ENCODE peak calls at places on chromosomes 11 and 22, in six cellular contexts. R is WERI-Rb-1, M is upper lobe of right lung, T is fibroblast of lung, W is choroid plexus epithelial cell, F is PC-9. U is an unnamed sample.

GRCh38 chr22:20239951-20240773 is 28.0 kb downstream of the RTN4R start:
- DNase-seq in R (peak), M (no peak), T (no peak), W (peak), F (no peak), U (peak)

GRCh38 chr11:94201004-94201465 is 72.4 kb downstream of the PANX1 start:
- DNase-seq in R (no peak), M (no peak), T (peak), W (peak), F (no peak), U (no peak)

GRCh38 chr11:76175731-76176303 is 30.5 kb downstream of the WNT11 start:
- DNase-seq in R (no peak), M (no peak), T (no peak), W (no peak), F (no peak), U (no peak)

GRCh38 chr11:112511906-112512305 is 251.2 kb upstream of the PLET1 start:
- DNase-seq in R (no peak), M (no peak), T (no peak), W (no peak), F (no peak), U (no peak)

GRCh38 chr22:19718255-19719054 is 4.2 kb downstream of the SEPTIN5 start:
- DNase-seq in R (no peak), M (no peak), T (no peak), W (no peak), F (no peak), U (no peak)

GRCh38 chr22:17569971-17570511 is 6.7 kb downstream of the SLC25A18 start:
- DNase-seq in R (no peak), M (no peak), T (peak), W (peak), F (no peak), U (peak)

GRCh38 chr22:45785458-45785857 is 113.8 kb downstream of the ATXN10 start:
- DNase-seq in R (no peak), M (no peak), T (peak), W (peak), F (peak), U (no peak)

GRCh38 chr22:39559456-39560105 is 11.0 kb upstream of the CACNA1I start:
- DNase-seq in R (peak), M (no peak), T (no peak), W (no peak), F (peak), U (no peak)

GRCh38 chr11:18011633-18012313 is 1.1 kb downstream of the SERGEF start:
- DNase-seq in R (no peak), M (no peak), T (no peak), W (no peak), F (no peak), U (no peak)

GRCh38 chr11:2314525-2315394 is 12.9 kb downstream of the TSPAN32 start:
- DNase-seq in R (no peak), M (peak), T (peak), W (peak), F (no peak), U (peak)

GRCh38 chr11:68632802-68633201 is 51.5 kb upstream of the GAL start:
- DNase-seq in R (peak), M (no peak), T (peak), W (peak), F (peak), U (peak)

GRCh38 chr11:44002191-44003093 is 45.3 kb upstream of the ACCSL start:
- DNase-seq in R (no peak), M (no peak), T (no peak), W (no peak), F (no peak), U (no peak)

GRCh38 chr22:23402275-23403151 is 177.6 kb downstream of the IGLL1 start:
- DNase-seq in R (peak), M (peak), T (peak), W (peak), F (peak), U (peak)

GRCh38 chr11:33682446-33682845 is 18.2 kb downstream of the C11orf91 start:
- DNase-seq in R (peak), M (no peak), T (no peak), W (no peak), F (peak), U (no peak)

GRCh38 chr11:108854366-108854765 is 189.5 kb downstream of the DDX10 start:
- DNase-seq in R (no peak), M (no peak), T (no peak), W (peak), F (no peak), U (no peak)
- H3K4me3 ChIP-seq in R (no peak), M (peak), T (peak), W (no peak), F (no peak), U (peak)

GRCh38 chr11:121870202-121871045 is 245.6 kb downstream of the BLID start:
- DNase-seq in R (no peak), M (no peak), T (peak), W (peak), F (no peak), U (no peak)

GRCh38 chr11:121869478-121869877 is 246.5 kb downstream of the BLID start:
- DNase-seq in R (no peak), M (no peak), T (no peak), W (no peak), F (no peak), U (no peak)

GRCh38 chr11:121866822-121867221 is 249.2 kb downstream of the BLID start:
- DNase-seq in R (no peak), M (no peak), T (no peak), W (no peak), F (no peak), U (no peak)

GRCh38 chr11:121863126-121863525 is 252.9 kb downstream of the BLID start:
- DNase-seq in R (no peak), M (no peak), T (no peak), W (no peak), F (no peak), U (no peak)

GRCh38 chr11:121864660-121865059 is 251.4 kb downstream of the BLID start:
- DNase-seq in R (no peak), M (no peak), T (no peak), W (no peak), F (no peak), U (no peak)
- TF ChIP-seq CTCF in R (no peak), M (no peak), T (no peak), W (peak), F (no peak), U (no peak)

DNA sequence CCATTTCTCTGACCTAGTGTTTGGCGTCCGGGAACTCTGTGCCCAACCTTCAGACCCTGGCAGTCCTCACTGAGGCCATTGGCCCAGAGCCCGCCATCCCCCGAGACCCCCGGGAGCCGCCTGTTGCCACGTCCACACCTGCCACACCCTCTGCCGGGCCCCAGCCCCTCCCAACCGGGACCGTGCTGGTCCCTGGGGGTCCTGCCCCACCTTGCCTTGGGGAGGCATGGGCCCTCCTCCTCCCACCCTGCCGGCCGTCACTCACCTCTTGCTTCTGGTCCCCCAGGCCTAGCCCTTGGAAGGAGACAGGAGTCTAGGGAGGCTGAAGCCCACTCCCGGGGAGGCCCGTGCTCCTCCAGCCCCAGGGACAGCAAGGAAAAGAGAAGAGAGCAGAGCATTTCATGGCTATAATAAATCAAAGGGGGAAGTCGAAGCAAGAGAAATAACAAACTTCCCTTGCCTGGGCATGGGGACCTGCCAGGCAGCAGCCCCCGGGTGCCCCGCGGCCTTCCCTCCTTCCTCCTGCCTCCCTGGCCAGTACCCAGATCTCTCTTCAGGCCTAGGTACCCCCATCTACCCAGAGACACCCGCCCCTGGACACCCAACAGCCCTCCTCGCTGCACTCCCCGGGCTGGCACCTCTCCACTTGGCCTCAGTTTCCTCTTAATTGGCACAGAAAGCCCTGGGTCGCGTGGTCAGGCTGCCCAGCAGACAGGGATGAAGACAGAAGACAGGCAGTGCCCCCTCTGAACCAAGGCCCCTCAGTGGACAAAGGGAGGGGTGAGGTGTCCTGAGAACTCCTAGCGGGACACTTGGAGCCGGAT is 13.0 kb upstream of the SLC39A13 start:
- DNase-seq in R (no peak), M (no peak), T (no peak), W (no peak), F (no peak), U (no peak)
- H3K4me3 ChIP-seq in R (no peak), M (peak), T (no peak), W (no peak), F (no peak), U (no peak)

DNA sequence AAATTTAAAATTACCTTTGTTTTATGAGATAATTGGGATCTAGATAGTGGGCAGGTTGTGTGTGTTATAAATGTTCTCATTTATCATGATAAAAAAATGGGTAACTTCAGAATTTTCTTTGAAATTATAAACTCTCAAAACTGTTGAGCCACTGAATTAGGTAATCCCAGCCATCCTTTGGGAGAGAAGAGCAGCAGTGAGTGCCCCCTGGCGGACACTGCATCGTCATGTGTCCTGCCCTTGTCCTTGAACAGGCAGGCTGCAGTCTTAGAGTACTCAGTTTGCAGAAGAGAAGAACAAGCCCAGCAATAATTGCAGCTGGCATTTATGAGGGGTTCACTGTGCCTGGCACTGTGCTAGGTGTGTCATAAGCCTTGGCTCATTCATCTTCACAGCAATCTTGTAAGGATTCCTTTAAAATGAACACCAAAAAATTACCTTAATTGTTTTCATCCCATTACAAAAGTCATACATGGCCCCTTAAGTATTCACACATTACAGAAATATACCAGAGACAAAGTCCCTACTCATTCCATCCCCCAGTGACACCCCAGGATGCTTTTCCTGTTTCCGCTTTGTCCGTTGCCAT is 60.4 kb downstream of the MYO7A start:
- DNase-seq in R (peak), M (peak), T (peak), W (peak), F (peak), U (peak)
- TF ChIP-seq CTCF in R (peak), M (peak), T (peak), W (peak), F (peak), U (peak)

GRCh38 chr11:35163209-35163608 is 24.2 kb downstream of the CD44 start:
- DNase-seq in R (peak), M (no peak), T (peak), W (no peak), F (peak), U (no peak)
- H3K4me3 ChIP-seq in R (no peak), M (no peak), T (no peak), W (no peak), F (no peak), U (no peak)

DNA sequence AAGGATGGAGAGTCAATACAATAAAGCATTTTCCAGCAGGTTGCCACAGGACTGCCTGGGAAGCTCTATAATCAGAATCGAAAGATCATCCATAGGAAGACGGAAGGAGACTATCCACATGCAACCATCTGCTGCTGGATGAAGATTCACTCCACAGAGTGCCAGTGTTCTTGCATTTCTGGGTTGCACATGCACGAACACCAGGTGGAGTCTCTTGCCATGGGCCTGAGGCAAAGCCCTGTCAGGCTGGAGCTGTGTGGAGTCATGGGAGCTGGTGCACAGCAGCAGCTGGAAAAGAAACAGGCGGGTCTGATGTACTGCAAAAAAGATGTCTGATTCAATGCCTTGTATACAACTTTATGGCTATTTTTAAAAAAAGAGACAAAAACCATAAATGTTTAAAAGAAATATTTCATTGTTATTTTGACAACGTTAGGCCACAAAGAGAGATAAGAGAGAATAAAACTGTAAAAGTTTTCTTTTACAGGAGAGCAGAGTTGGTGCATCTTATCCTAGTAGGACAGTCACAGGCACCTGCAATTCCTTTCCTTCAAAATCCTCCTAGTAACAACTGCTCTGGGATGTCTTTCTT is 12.9 kb upstream of the FAT3 start:
- DNase-seq in R (peak), M (no peak), T (peak), W (peak), F (peak), U (peak)
- TF ChIP-seq CTCF in R (peak), M (peak), T (peak), W (peak), F (peak), U (peak)

GRCh38 chr11:813440-814096 is 3.8 kb downstream of the RPLP2 start:
- DNase-seq in R (no peak), M (no peak), T (no peak), W (no peak), F (no peak), U (no peak)

GRCh38 chr11:812390-812789 is 2.6 kb downstream of the RPLP2 start:
- DNase-seq in R (no peak), M (no peak), T (no peak), W (no peak), F (no peak), U (no peak)

GRCh38 chr11:810040-810567 is 337 bp downstream of the RPLP2 start:
- DNase-seq in R (no peak), M (no peak), T (no peak), W (no peak), F (no peak), U (no peak)

GRCh38 chr11:813037-813436 is 3.3 kb downstream of the RPLP2 start:
- DNase-seq in R (no peak), M (no peak), T (no peak), W (no peak), F (no peak), U (no peak)

GRCh38 chr11:811446-812245 is 1.9 kb downstream of the RPLP2 start:
- DNase-seq in R (no peak), M (no peak), T (no peak), W (peak), F (no peak), U (peak)
- H3K4me3 ChIP-seq in R (no peak), M (no peak), T (peak), W (peak), F (peak), U (peak)

DNA sequence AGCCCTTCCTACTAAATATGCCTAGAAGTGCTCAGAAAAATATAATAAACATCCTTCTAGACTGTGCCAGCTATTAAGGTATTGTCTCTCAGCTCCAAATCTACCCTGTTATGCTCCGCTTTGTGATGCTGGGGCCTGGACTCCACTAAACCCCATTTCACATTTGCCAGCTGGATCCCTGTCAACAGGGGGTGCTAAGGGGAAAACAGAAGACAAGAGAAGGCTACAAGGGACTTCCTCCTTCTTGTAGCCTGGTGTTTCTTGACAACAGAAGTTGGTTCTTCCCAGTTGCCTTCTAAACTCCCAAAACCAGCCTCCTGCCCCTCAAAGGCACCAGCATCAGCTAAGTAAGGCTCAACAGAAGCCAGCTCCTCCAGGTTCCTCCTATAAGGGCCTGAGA is 5.2 kb downstream of the NUMA1 start:
- DNase-seq in R (peak), M (no peak), T (no peak), W (no peak), F (no peak), U (no peak)
- TF ChIP-seq CTCF in R (peak), M (no peak), T (no peak), W (peak), F (no peak), U (peak)

GRCh38 chr11:66022401-66023185 is 3.7 kb downstream of the CATSPER1 start:
- DNase-seq in R (peak), M (peak), T (peak), W (peak), F (peak), U (peak)

GRCh38 chr11:66017354-66017753 is 5.5 kb downstream of the CST6 start:
- DNase-seq in R (no peak), M (no peak), T (no peak), W (no peak), F (no peak), U (no peak)

GRCh38 chr11:66016793-66017177 is 5.0 kb downstream of the CST6 start:
- DNase-seq in R (no peak), M (no peak), T (no peak), W (no peak), F (no peak), U (no peak)

GRCh38 chr11:66020212-66020611 is 6.1 kb downstream of the CATSPER1 start:
- DNase-seq in R (no peak), M (no peak), T (no peak), W (no peak), F (no peak), U (no peak)

DNA sequence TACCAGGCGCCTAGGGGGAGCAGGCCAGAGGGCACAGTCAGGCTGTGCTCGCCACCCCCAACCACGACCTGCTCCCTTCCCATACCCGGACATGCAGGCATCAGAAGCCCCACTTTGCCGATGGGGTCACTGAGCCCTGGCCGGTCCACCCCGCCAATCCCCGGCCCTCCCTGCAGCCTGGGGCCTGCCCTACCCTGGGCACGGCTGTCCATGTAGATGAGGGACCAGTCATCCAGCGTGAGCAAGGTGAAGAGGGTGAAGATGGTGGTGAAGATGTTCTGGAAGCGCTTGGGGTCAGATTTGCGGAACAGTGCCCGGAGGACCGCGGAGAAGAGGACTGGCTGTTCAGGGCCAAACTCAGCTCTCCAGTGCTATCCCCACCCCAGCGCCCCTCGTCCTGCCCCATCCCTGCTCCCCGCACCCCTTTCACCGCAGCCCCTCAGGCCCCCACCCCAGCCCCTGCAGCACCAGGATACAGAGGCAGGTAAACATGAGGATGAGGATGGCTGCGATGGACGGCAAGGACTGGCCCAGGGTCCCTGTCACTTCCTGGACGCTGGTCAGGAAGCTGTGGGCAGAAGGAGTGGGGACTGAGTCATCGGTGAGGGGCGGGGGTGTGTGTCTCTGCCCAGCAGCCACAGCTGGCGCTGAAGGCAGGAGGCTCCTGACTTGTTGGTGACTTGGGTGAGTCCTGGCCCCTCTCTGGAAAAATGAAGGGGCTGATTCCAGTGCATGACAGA is 5.5 kb downstream of the CATSPER1 start:
- DNase-seq in R (no peak), M (peak), T (peak), W (peak), F (peak), U (peak)
- H3K4me3 ChIP-seq in R (no peak), M (no peak), T (no peak), W (no peak), F (no peak), U (no peak)